ENCODE peak calls at places on chromosomes 11 and 22, in seven cellular contexts. E, O, G, R, H, L and J are unnamed samples.

GRCh38 chr11:133678211-133678610 is 145.9 kb upstream of the OPCML start:
- DNase-seq in E (no peak), O (no peak), G (no peak), R (no peak), H (no peak), L (no peak), J (no peak)

GRCh38 chr11:90134420-90135003 is at the start of gene NAALAD2:
- DNase-seq in E (peak; percentile 48), O (peak; percentile 15), G (peak; percentile 57), R (peak; percentile 58), H (peak; percentile 47), L (peak; percentile 66), J (peak; percentile 75)

GRCh38 chr22:20853236-20853660 is 5.4 kb downstream of the PI4KA start:
- DNase-seq in E (no peak), O (no peak), G (no peak), R (no peak), H (no peak), L (no peak), J (no peak)

GRCh38 chr11:105371311-105371710 is 231.7 kb upstream of the CARD18 start:
- DNase-seq in E (no peak), O (no peak), G (no peak), R (no peak), H (no peak), L (no peak), J (no peak)

GRCh38 chr11:86574493-86575207 is 97.8 kb downstream of the ME3 start:
- DNase-seq in E (no peak), O (no peak), G (no peak), R (no peak), H (no peak), L (no peak), J (no peak)

GRCh38 chr11:68373810-68374501 is 61.6 kb downstream of the LRP5 start:
- DNase-seq in E (no peak), O (no peak), G (no peak), R (peak; percentile 75), H (peak; percentile 80), L (peak; percentile 50), J (peak; percentile 53)

GRCh38 chr22:29872145-29872893 is 10.7 kb upstream of the MTMR3 start:
- DNase-seq in E (no peak), O (no peak), G (no peak), R (peak; percentile 40), H (no peak), L (no peak), J (peak; percentile 36)

GRCh38 chr11:77035580-77035979 is 1.4 kb downstream of the B3GNT6 start:
- DNase-seq in E (peak; percentile 65), O (no peak), G (no peak), R (no peak), H (no peak), L (no peak), J (no peak)

GRCh38 chr11:16999116-16999515 is 15.1 kb downstream of the PLEKHA7 start:
- DNase-seq in E (no peak), O (no peak), G (no peak), R (no peak), H (no peak), L (no peak), J (no peak)

GRCh38 chr22:17954200-17954859 is 70.0 kb downstream of the MICAL3 start:
- DNase-seq in E (no peak), O (no peak), G (no peak), R (no peak), H (no peak), L (no peak), J (no peak)

GRCh38 chr22:24427500-24428164 is at the start of gene ADORA2A:
- DNase-seq in E (no peak), O (no peak), G (no peak), R (no peak), H (no peak), L (no peak), J (peak; percentile 54)

GRCh38 chr11:100687630-100688395 is 725 bp downstream of the ARHGAP42 start:
- DNase-seq in E (peak; percentile 73), O (peak; percentile 59), G (peak; percentile 35), R (peak; percentile 55), H (peak; percentile 88), L (peak; percentile 84), J (peak; percentile 56)

GRCh38 chr11:37504066-37504611 is 906.1 kb upstream of the RAG2 start:
- DNase-seq in E (no peak), O (peak; percentile 71), G (no peak), R (no peak), H (peak; percentile 83), L (peak; percentile 33), J (no peak)

GRCh38 chr11:86761978-86762377 is 38.4 kb upstream of the PRSS23 start:
- DNase-seq in E (no peak), O (no peak), G (no peak), R (no peak), H (no peak), L (peak; percentile 77), J (no peak)

GRCh38 chr11:35324981-35325380 is 94.4 kb downstream of the SLC1A2 start:
- DNase-seq in E (no peak), O (no peak), G (no peak), R (no peak), H (no peak), L (peak; percentile 64), J (no peak)

GRCh38 chr11:132312616-132313210 is 942.3 kb downstream of the NTM start:
- DNase-seq in E (no peak), O (no peak), G (no peak), R (no peak), H (peak; percentile 6), L (peak; percentile 59), J (no peak)

GRCh38 chr11:76680517-76681425 is 10.2 kb upstream of the LRRC32 start:
- DNase-seq in E (peak; percentile 73), O (no peak), G (peak; percentile 70), R (peak; percentile 76), H (peak; percentile 75), L (peak; percentile 82), J (peak; percentile 75)

GRCh38 chr11:72844356-72844755 is 30.1 kb downstream of the ATG16L2 start:
- DNase-seq in E (no peak), O (no peak), G (peak; percentile 36), R (peak; percentile 69), H (peak; percentile 90), L (no peak), J (no peak)

GRCh38 chr22:45968751-45969413 is 8.1 kb downstream of the WNT7B start:
- DNase-seq in E (no peak), O (no peak), G (no peak), R (no peak), H (peak; percentile 50), L (peak; percentile 80), J (no peak)

GRCh38 chr11:119612814-119613213 is 116.2 kb downstream of the NECTIN1 start:
- DNase-seq in E (no peak), O (no peak), G (no peak), R (no peak), H (no peak), L (no peak), J (no peak)

DNA sequence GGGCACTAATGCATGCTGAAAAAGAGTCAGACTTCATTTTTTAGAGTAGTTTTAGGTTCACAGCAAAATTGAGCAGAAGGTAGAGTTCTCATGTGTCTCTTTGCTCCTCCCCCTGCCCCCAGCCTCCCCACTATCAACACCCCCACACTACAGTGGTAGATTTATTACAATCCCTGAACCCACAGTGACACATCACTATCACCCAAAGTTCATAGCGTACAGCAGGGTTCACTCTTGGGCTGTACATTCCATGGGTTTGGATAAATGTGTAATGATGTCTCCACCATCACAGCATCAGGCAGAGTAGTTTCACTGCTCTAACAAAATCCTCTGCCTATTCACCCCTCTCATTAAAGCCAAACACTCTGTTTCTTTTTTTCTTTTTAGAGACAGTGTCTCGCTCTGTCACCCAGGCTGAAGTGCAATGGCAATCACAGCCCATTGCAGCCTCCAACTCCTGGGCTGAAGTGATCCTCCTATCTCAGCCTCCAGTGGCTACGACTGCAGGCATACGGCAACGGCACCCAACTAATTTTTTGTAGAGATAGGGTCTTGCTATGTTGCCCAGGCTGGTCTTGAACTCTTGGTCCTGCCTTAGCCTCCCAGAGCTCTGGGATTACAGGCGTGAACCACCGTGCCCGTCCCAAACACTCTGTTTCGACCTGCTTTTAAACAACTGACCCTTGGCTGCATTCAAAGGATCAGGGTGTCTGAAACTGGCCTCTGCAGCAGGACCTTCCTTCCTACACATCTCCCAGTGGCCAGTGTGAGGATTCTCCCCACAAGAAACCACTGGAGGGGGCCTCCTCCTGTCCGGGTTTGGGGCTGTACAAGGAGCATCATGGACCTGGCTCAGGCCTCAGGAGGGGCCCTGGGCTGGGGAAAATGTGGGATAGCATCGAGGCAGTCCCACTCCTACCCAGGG is 4.2 kb downstream of the BEST1 start:
- DNase-seq in E (no peak), O (no peak), G (no peak), R (no peak), H (no peak), L (peak; percentile 60), J (no peak)
- H3K4me3 ChIP-seq in E (peak overlapping the region; percentile 41), O (no peak overlapping the region), G (no peak overlapping the region), R (peak overlapping the region; percentile 58), H (no peak overlapping the region), L (peak overlapping the region; percentile 61), J (peak overlapping the region; percentile 63)

GRCh38 chr22:28112548-28113043 is 193.5 kb upstream of the PITPNB start:
- DNase-seq in E (no peak), O (no peak), G (peak; percentile 15), R (peak; percentile 78), H (peak; percentile 40), L (peak; percentile 95), J (peak; percentile 59)
- H3K4me3 ChIP-seq in E (no peak overlapping the region), O (no peak overlapping the region), G (no peak overlapping the region), R (no peak overlapping the region), H (no peak overlapping the region), L (no peak overlapping the region), J (peak overlapping the region; percentile 27)

DNA sequence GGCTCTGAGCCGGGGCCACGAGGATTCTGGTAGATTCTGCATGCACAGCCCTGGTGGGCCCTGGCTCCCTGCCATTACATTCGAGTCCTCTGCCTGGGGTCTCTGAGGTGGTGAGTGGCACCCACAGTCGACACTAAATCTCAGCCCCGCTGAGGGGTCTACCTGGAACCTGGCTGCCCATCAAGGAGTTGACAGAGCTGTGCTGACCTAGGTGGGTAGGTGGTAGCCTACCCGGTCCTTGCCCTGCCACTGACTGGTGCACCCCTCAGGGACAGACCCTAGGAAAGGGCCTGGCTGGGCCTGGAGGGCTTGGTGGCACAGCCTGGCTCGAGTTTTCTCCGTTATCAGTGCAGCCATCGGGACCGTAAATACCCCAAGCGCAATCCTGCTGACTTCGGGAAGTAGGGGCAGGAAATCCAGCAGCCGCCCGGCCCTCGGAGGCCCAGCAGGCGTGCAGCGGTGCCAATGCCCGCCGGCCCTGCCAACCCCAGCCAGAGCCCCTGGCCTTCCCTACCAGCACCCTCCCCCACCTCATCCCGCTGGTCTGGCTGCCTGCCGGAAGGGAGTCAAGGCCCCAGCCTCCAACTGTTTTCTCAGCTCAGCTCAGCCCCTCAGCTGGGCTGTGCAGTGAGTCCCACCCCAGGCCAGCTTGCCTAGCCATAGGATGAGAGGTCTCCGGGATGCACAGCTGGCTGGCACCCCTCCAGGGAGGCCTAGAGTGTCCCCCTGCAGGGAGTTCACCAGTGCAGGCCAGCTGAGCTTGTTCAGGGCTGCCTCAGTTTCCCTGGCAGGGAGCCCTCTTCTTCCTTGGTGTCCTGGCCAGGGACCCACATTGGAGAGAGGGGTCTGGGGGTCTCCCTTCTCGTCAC is 80.4 kb upstream of the KCNQ1OT1 start:
- DNase-seq in E (peak; percentile 51), O (no peak), G (peak; percentile 77), R (peak; percentile 40), H (peak; percentile 16), L (no peak), J (peak; percentile 58)
- H3K4me3 ChIP-seq in E (no peak overlapping the region), O (no peak overlapping the region), G (no peak overlapping the region), R (no peak overlapping the region), H (no peak overlapping the region), L (no peak overlapping the region), J (no peak overlapping the region)

DNA sequence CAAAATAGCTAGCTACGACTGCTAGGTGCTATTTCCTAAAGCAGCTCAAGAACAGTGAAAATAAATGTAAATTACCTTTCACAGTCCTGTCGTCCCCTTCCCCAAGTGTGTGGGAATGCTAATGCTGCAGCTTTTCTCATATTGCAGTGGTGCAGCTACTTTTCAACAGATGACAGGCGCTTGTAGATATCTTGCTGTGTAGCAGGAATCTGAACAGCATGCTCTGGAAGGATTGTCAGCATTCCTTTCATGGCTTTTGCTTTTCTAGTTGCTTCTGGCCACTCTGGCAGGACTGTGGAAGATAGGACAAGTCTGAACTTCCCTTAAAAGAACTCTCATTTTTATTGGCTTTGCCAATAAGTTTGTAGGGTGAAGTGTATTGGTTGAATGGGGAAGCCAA is 18.8 kb downstream of the FAR1 start:
- DNase-seq in E (no peak), O (no peak), G (no peak), R (no peak), H (no peak), L (no peak), J (no peak)
- H3K4me3 ChIP-seq in E (no peak overlapping the region), O (no peak overlapping the region), G (no peak overlapping the region), R (no peak overlapping the region), H (no peak overlapping the region), L (no peak overlapping the region), J (no peak overlapping the region)